ENCODE peak calls at places on chromosomes 2 and 18, in eight cellular contexts. B is ACHN, P is T-helper 9 cell, H is HL-60, S is HCEC 1CT, U is mammary epithelial cell, Q is heart right ventricle, O is GM04503. L is an unnamed sample.

GRCh38 chr18:49030692-49031443 is 80.1 kb upstream of the SMAD7 start:
- DNase-seq in P (no peak), O (no peak), Q (no peak), U (no peak), H (no peak), S (no peak), B (no peak), L (no peak)

GRCh38 chr18:75209129-75209951 is at the start of gene PTGR3:
- DNase-seq in U (peak), S (peak), O (no peak), H (peak), B (peak), P (peak), Q (peak), L (peak)

GRCh38 chr2:122219504-122219903 is 464.1 kb downstream of the TSN start:
- DNase-seq in B (no peak), U (no peak), O (no peak), S (no peak), H (no peak), Q (no peak), P (no peak), L (no peak)

GRCh38 chr2:1663621-1664020 is 80.7 kb downstream of the PXDN start:
- DNase-seq in U (no peak), B (no peak), S (no peak), P (no peak), O (no peak), Q (no peak), H (no peak), L (no peak)

GRCh38 chr2:33064349-33064801 is 117.6 kb downstream of the LTBP1 start:
- DNase-seq in H (no peak), S (no peak), P (no peak), B (no peak), U (no peak), Q (no peak), O (no peak), L (no peak)

GRCh38 chr2:54898451-54899226 is 151.6 kb downstream of the RTN4 start:
- DNase-seq in H (no peak), B (no peak), P (no peak), O (no peak), S (no peak), Q (no peak), U (no peak), L (no peak)

GRCh38 chr18:13231151-13231550 is 12.6 kb downstream of the LDLRAD4 start:
- DNase-seq in S (no peak), O (no peak), U (no peak), Q (no peak), B (no peak), H (no peak), P (no peak), L (no peak)

GRCh38 chr2:45301307-45302010 is 292.2 kb upstream of the SIX2 start:
- DNase-seq in U (no peak), B (no peak), P (no peak), Q (no peak), H (no peak), S (no peak), O (no peak), L (no peak)

GRCh38 chr2:158043181-158043948 is 58.3 kb upstream of the UPP2 start:
- DNase-seq in O (no peak), Q (no peak), H (no peak), P (no peak), S (no peak), U (no peak), B (no peak), L (no peak)

GRCh38 chr18:11324956-11325873 is 175.8 kb upstream of the PIEZO2 start:
- DNase-seq in P (no peak), B (peak), H (no peak), U (peak), S (peak), Q (no peak), O (peak), L (no peak)

GRCh38 chr2:150477347-150477746 is 10.1 kb downstream of the RND3 start:
- DNase-seq in S (peak), P (no peak), U (no peak), H (no peak), Q (no peak), O (no peak), B (no peak), L (no peak)

GRCh38 chr2:170253721-170254230 is 75.8 kb downstream of the MYO3B start:
- DNase-seq in U (no peak), O (no peak), Q (no peak), S (no peak), H (no peak), B (no peak), P (no peak), L (no peak)

GRCh38 chr18:75208836-75209128 is 157 bp downstream of the PTGR3 start:
- DNase-seq in B (no peak), Q (peak), P (peak), H (peak), S (no peak), U (no peak), O (no peak), L (no peak)

GRCh38 chr2:215950009-215950408 is 63.3 kb downstream of the MREG start:
- DNase-seq in P (no peak), B (peak), O (no peak), S (peak), Q (no peak), U (peak), H (no peak), L (peak)

GRCh38 chr2:220935789-220936321 is 636.2 kb downstream of the EPHA4 start:
- DNase-seq in O (no peak), U (no peak), B (no peak), P (no peak), H (no peak), Q (peak), S (no peak), L (no peak)

GRCh38 chr2:58973831-58974281 is 732.7 kb upstream of the FANCL start:
- DNase-seq in B (no peak), O (no peak), U (no peak), S (no peak), Q (no peak), P (no peak), H (no peak), L (no peak)

GRCh38 chr18:55318864-55319516 is 269.0 kb downstream of the TCF4 start:
- DNase-seq in S (peak), H (no peak), P (no peak), B (no peak), U (no peak), O (peak), Q (no peak), L (no peak)

GRCh38 chr2:216665240-216665639 is 30.1 kb downstream of the IGFBP5 start:
- DNase-seq in B (no peak), H (no peak), U (peak), O (no peak), S (no peak), Q (no peak), P (no peak), L (no peak)

GRCh38 chr2:230974096-230974913 is 21.6 kb upstream of the SPATA3 start:
- DNase-seq in P (peak), U (peak), B (peak), S (peak), H (no peak), Q (no peak), O (peak), L (no peak)

GRCh38 chr2:220782609-220783113 is 789.4 kb downstream of the EPHA4 start:
- DNase-seq in H (no peak), S (no peak), U (no peak), Q (no peak), P (no peak), B (no peak), O (no peak), L (no peak)

GRCh38 chr2:150465703-150466569 is 21.5 kb downstream of the RND3 start:
- DNase-seq in S (peak), U (no peak), Q (no peak), P (no peak), B (no peak), H (no peak), O (peak), L (no peak)

GRCh38 chr2:148658807-148659722 is 14.5 kb downstream of the EPC2 start:
- DNase-seq in H (no peak), S (peak), Q (no peak), U (peak), P (no peak), O (peak), B (peak), L (no peak)

GRCh38 chr2:44450082-44450481 is 88.3 kb downstream of the CAMKMT start:
- DNase-seq in P (no peak), S (no peak), O (no peak), Q (no peak), H (no peak), B (no peak), U (no peak), L (no peak)

GRCh38 chr2:102585704-102586404 is 33.5 kb upstream of the SLC9A2 start:
- DNase-seq in U (peak), P (no peak), H (no peak), Q (no peak), S (no peak), O (no peak), B (no peak), L (no peak)

GRCh38 chr2:161954103-161954502 is 119.9 kb downstream of the DPP4 start:
- DNase-seq in Q (no peak), B (no peak), P (peak), U (no peak), O (no peak), H (no peak), S (no peak), L (no peak)

GRCh38 chr2:169507698-169508097 is 1.8 kb upstream of the KLHL41 start:
- DNase-seq in U (peak), Q (no peak), O (peak), H (no peak), P (no peak), B (peak), S (peak), L (no peak)

GRCh38 chr2:189285962-189286648 is 106.5 kb upstream of the COL5A2 start:
- DNase-seq in U (peak), P (no peak), O (peak), S (peak), H (no peak), B (peak), Q (no peak), L (no peak)

GRCh38 chr2:237097326-237097910 is 11.7 kb downstream of the COPS8 start:
- DNase-seq in B (no peak), H (no peak), P (no peak), S (no peak), U (peak), O (no peak), Q (no peak), L (no peak)

GRCh38 chr18:63904694-63905093 is 3.1 kb upstream of the SERPINB10 start:
- DNase-seq in U (no peak), B (no peak), P (no peak), Q (no peak), S (no peak), H (no peak), O (no peak), L (no peak)

GRCh38 chr2:236131073-236131692 is 37.0 kb downstream of the GBX2 start:
- DNase-seq in O (no peak), Q (no peak), H (no peak), P (no peak), B (no peak), U (no peak), S (no peak), L (no peak)

GRCh38 chr2:10786240-10786982 is 26.2 kb downstream of the PDIA6 start:
- DNase-seq in U (no peak), S (no peak), O (no peak), B (no peak), Q (no peak), P (no peak), H (no peak), L (no peak)

GRCh38 chr18:26290388-26290787 is 64.1 kb downstream of the TAF4B start:
- DNase-seq in U (no peak), Q (no peak), B (no peak), O (no peak), S (no peak), H (no peak), P (no peak), L (no peak)

GRCh38 chr18:40607741-40608140 is 1347.3 kb upstream of the PIK3C3 start:
- DNase-seq in S (no peak), H (no peak), P (no peak), B (no peak), Q (no peak), U (no peak), O (no peak), L (no peak)

GRCh38 chr18:28588884-28589549 is 412.1 kb upstream of the CDH2 start:
- DNase-seq in S (peak), H (no peak), U (no peak), Q (no peak), P (no peak), O (peak), B (no peak), L (no peak)

GRCh38 chr18:58315041-58315440 is 271.0 kb downstream of the NEDD4L start:
- DNase-seq in B (no peak), Q (no peak), S (peak), P (no peak), U (no peak), O (no peak), H (no peak), L (no peak)

GRCh38 chr2:62267687-62268086 is 71.8 kb downstream of the B3GNT2 start:
- DNase-seq in P (no peak), O (no peak), Q (no peak), B (no peak), H (no peak), S (no peak), U (no peak), L (no peak)